ENCODE peak calls at places on chromosome 13, in eight cellular contexts. One of them, this sample, is unnamed.
A peak's percentile ranks its signal among the peaks of the same experiment; 100 is the strongest.

GRCh38 chr13:44474122-44474910 is 100.7 kb downstream of the SERP2 start:
- DNase-seq in CD8-positive, alpha-beta T cell: no peak
- DNase-seq in HFF-Myc: peak; percentile 20
- DNase-seq in endothelial cell: no peak
- DNase-seq in heart left ventricle: no peak
- DNase-seq in progenitor cell of endocrine pancreas: no peak
- DNase-seq in Calu3: peak; percentile 4
- DNase-seq in DND-41: no peak
- DNase-seq in this sample: no peak

GRCh38 chr13:45500492-45501174 is 35.9 kb downstream of the COG3 start:
- DNase-seq in DND-41: no peak
- DNase-seq in heart left ventricle: no peak
- DNase-seq in Calu3: peak; percentile 19
- DNase-seq in CD8-positive, alpha-beta T cell: no peak
- DNase-seq in progenitor cell of endocrine pancreas: no peak
- DNase-seq in HFF-Myc: peak; percentile 67
- DNase-seq in endothelial cell: no peak
- DNase-seq in this sample: peak; percentile 39

GRCh38 chr13:46150134-46150693 is 31.8 kb downstream of the LCP1 start:
- DNase-seq in HFF-Myc: no peak
- DNase-seq in endothelial cell: no peak
- DNase-seq in DND-41: no peak
- DNase-seq in progenitor cell of endocrine pancreas: no peak
- DNase-seq in CD8-positive, alpha-beta T cell: no peak
- DNase-seq in heart left ventricle: no peak
- DNase-seq in Calu3: no peak
- DNase-seq in this sample: no peak

GRCh38 chr13:51538626-51539179 is 45.6 kb upstream of the WDFY2 start:
- DNase-seq in CD8-positive, alpha-beta T cell: no peak
- DNase-seq in endothelial cell: no peak
- DNase-seq in Calu3: no peak
- DNase-seq in HFF-Myc: no peak
- DNase-seq in progenitor cell of endocrine pancreas: no peak
- DNase-seq in DND-41: no peak
- DNase-seq in heart left ventricle: no peak
- DNase-seq in this sample: no peak

GRCh38 chr13:74891610-74892009 is 590.4 kb downstream of the TBC1D4 start:
- DNase-seq in CD8-positive, alpha-beta T cell: no peak
- DNase-seq in heart left ventricle: no peak
- DNase-seq in DND-41: no peak
- DNase-seq in HFF-Myc: peak; percentile 46
- DNase-seq in Calu3: no peak
- DNase-seq in endothelial cell: no peak
- DNase-seq in progenitor cell of endocrine pancreas: no peak
- DNase-seq in this sample: peak; percentile 71

GRCh38 chr13:88248393-88248792 is 577.2 kb downstream of the SLITRK5 start:
- DNase-seq in DND-41: no peak
- DNase-seq in progenitor cell of endocrine pancreas: no peak
- DNase-seq in heart left ventricle: no peak
- DNase-seq in HFF-Myc: no peak
- DNase-seq in endothelial cell: no peak
- DNase-seq in Calu3: no peak
- DNase-seq in CD8-positive, alpha-beta T cell: no peak
- DNase-seq in this sample: no peak

GRCh38 chr13:76225815-76226489 is 589.8 kb downstream of the LMO7 start:
- DNase-seq in Calu3: no peak
- DNase-seq in CD8-positive, alpha-beta T cell: no peak
- DNase-seq in progenitor cell of endocrine pancreas: no peak
- DNase-seq in endothelial cell: no peak
- DNase-seq in HFF-Myc: no peak
- DNase-seq in heart left ventricle: peak; percentile 77
- DNase-seq in DND-41: no peak
- DNase-seq in this sample: no peak

GRCh38 chr13:20387441-20387971 is 138.2 kb downstream of the CRYL1 start:
- DNase-seq in DND-41: no peak
- DNase-seq in progenitor cell of endocrine pancreas: no peak
- DNase-seq in Calu3: no peak
- DNase-seq in CD8-positive, alpha-beta T cell: no peak
- DNase-seq in heart left ventricle: no peak
- DNase-seq in endothelial cell: no peak
- DNase-seq in HFF-Myc: no peak
- DNase-seq in this sample: peak; percentile 98

GRCh38 chr13:105702441-105702840 is 833.0 kb downstream of the EFNB2 start:
- DNase-seq in heart left ventricle: no peak
- DNase-seq in Calu3: no peak
- DNase-seq in endothelial cell: no peak
- DNase-seq in HFF-Myc: no peak
- DNase-seq in progenitor cell of endocrine pancreas: no peak
- DNase-seq in DND-41: no peak
- DNase-seq in CD8-positive, alpha-beta T cell: no peak
- DNase-seq in this sample: no peak

GRCh38 chr13:26497991-26498423 is 59.5 kb upstream of the WASF3 start:
- DNase-seq in heart left ventricle: no peak
- DNase-seq in DND-41: no peak
- DNase-seq in HFF-Myc: no peak
- DNase-seq in endothelial cell: no peak
- DNase-seq in Calu3: no peak
- DNase-seq in CD8-positive, alpha-beta T cell: no peak
- DNase-seq in progenitor cell of endocrine pancreas: no peak
- DNase-seq in this sample: peak; percentile 60

GRCh38 chr13:36313047-36313969 is 15.7 kb upstream of the CCDC169 start:
- DNase-seq in DND-41: no peak
- DNase-seq in heart left ventricle: no peak
- DNase-seq in progenitor cell of endocrine pancreas: no peak
- DNase-seq in HFF-Myc: no peak
- DNase-seq in Calu3: no peak
- DNase-seq in CD8-positive, alpha-beta T cell: no peak
- DNase-seq in endothelial cell: no peak
- DNase-seq in this sample: peak; percentile 63

GRCh38 chr13:32987462-32987861 is 28.8 kb upstream of the KL start:
- DNase-seq in heart left ventricle: no peak
- DNase-seq in CD8-positive, alpha-beta T cell: no peak
- DNase-seq in HFF-Myc: no peak
- DNase-seq in progenitor cell of endocrine pancreas: no peak
- DNase-seq in Calu3: no peak
- DNase-seq in DND-41: no peak
- DNase-seq in endothelial cell: no peak
- DNase-seq in this sample: no peak

GRCh38 chr13:37134411-37135041 is 29.1 kb upstream of the CSNK1A1L start:
- DNase-seq in endothelial cell: no peak
- DNase-seq in Calu3: no peak
- DNase-seq in progenitor cell of endocrine pancreas: no peak
- DNase-seq in HFF-Myc: no peak
- DNase-seq in DND-41: no peak
- DNase-seq in heart left ventricle: no peak
- DNase-seq in CD8-positive, alpha-beta T cell: no peak
- DNase-seq in this sample: no peak

GRCh38 chr13:108950333-108951010 is 321.1 kb downstream of the MYO16 start:
- DNase-seq in DND-41: no peak
- DNase-seq in Calu3: no peak
- DNase-seq in heart left ventricle: no peak
- DNase-seq in endothelial cell: no peak
- DNase-seq in HFF-Myc: no peak
- DNase-seq in CD8-positive, alpha-beta T cell: no peak
- DNase-seq in progenitor cell of endocrine pancreas: no peak
- DNase-seq in this sample: no peak

GRCh38 chr13:52599853-52600603 is 42.2 kb upstream of the HNRNPA1L2 start:
- DNase-seq in DND-41: no peak
- DNase-seq in endothelial cell: peak; percentile 54
- DNase-seq in heart left ventricle: peak; percentile 41
- DNase-seq in CD8-positive, alpha-beta T cell: no peak
- DNase-seq in progenitor cell of endocrine pancreas: peak; percentile 54
- DNase-seq in Calu3: no peak
- DNase-seq in HFF-Myc: no peak
- DNase-seq in this sample: peak; percentile 21

GRCh38 chr13:99356216-99357089 is 49.3 kb upstream of the GPR183 start:
- DNase-seq in heart left ventricle: peak; percentile 52
- DNase-seq in Calu3: no peak
- DNase-seq in CD8-positive, alpha-beta T cell: no peak
- DNase-seq in endothelial cell: no peak
- DNase-seq in HFF-Myc: no peak
- DNase-seq in progenitor cell of endocrine pancreas: no peak
- DNase-seq in DND-41: peak; percentile 35
- DNase-seq in this sample: no peak

GRCh38 chr13:109996404-109996960 is 210.1 kb upstream of the IRS2 start:
- DNase-seq in DND-41: no peak
- DNase-seq in heart left ventricle: no peak
- DNase-seq in Calu3: no peak
- DNase-seq in progenitor cell of endocrine pancreas: no peak
- DNase-seq in CD8-positive, alpha-beta T cell: no peak
- DNase-seq in endothelial cell: no peak
- DNase-seq in HFF-Myc: no peak
- DNase-seq in this sample: no peak

GRCh38 chr13:109998030-109998429 is 211.6 kb upstream of the IRS2 start:
- DNase-seq in HFF-Myc: no peak
- DNase-seq in CD8-positive, alpha-beta T cell: no peak
- DNase-seq in Calu3: no peak
- DNase-seq in DND-41: no peak
- DNase-seq in progenitor cell of endocrine pancreas: no peak
- DNase-seq in endothelial cell: no peak
- DNase-seq in heart left ventricle: no peak
- DNase-seq in this sample: no peak

GRCh38 chr13:110000534-110001345 is 214.4 kb upstream of the IRS2 start:
- DNase-seq in heart left ventricle: no peak
- DNase-seq in endothelial cell: no peak
- DNase-seq in progenitor cell of endocrine pancreas: no peak
- DNase-seq in CD8-positive, alpha-beta T cell: no peak
- DNase-seq in DND-41: no peak
- DNase-seq in Calu3: no peak
- DNase-seq in HFF-Myc: no peak
- DNase-seq in this sample: peak; percentile 26

GRCh38 chr13:109999659-110000533 is 213.5 kb upstream of the IRS2 start:
- DNase-seq in CD8-positive, alpha-beta T cell: no peak
- DNase-seq in Calu3: no peak
- DNase-seq in DND-41: no peak
- DNase-seq in HFF-Myc: no peak
- DNase-seq in heart left ventricle: no peak
- DNase-seq in endothelial cell: no peak
- DNase-seq in progenitor cell of endocrine pancreas: no peak
- DNase-seq in this sample: no peak

DNA sequence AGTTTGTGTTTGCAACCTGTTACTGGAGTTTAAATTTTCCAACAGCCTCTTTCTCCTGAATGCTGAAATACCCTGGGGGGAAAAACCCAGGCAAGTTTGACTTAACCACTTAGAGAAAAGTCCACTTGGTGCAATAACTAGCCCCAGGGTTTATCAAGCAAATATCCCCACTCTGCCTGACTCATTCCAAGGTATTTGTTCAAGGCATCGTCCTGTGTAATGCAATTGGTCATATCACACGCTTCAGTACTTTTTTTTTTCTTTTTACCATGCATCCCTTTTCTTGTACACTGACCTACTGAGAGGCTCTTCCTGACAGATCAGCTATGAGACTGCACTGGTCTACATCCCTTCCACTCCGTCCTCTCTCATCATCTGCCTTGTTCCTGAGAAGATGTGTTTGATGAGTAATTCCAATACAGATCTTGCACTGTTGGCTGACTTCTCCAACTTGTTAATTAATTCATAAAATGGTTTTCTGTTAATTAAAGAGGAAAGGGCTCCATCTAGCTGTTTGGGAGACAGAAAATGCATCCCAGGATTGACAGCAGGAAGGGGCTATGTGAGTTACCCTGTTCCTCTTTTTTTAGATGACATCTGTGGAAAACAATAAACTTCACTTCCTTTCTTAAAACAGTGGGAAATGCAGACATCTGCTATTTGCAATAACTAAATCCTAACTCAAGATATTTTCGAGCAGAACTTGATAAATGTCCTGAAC is 212.6 kb upstream of the IRS2 start:
- DNase-seq in Calu3: no peak
- DNase-seq in CD8-positive, alpha-beta T cell: no peak
- DNase-seq in endothelial cell: no peak
- DNase-seq in HFF-Myc: no peak
- DNase-seq in DND-41: no peak
- DNase-seq in progenitor cell of endocrine pancreas: no peak
- DNase-seq in heart left ventricle: no peak
- DNase-seq in this sample: peak; percentile 96
- TF ChIP-seq CTCF in Calu3: no peak
- TF ChIP-seq CTCF in CD8-positive, alpha-beta T cell: no peak
- TF ChIP-seq CTCF in endothelial cell: no peak
- TF ChIP-seq CTCF in HFF-Myc: no peak
- TF ChIP-seq CTCF in DND-41: peak; percentile 21
- TF ChIP-seq CTCF in progenitor cell of endocrine pancreas: no peak
- TF ChIP-seq CTCF in heart left ventricle: no peak
- TF ChIP-seq CTCF in this sample: no peak

DNA sequence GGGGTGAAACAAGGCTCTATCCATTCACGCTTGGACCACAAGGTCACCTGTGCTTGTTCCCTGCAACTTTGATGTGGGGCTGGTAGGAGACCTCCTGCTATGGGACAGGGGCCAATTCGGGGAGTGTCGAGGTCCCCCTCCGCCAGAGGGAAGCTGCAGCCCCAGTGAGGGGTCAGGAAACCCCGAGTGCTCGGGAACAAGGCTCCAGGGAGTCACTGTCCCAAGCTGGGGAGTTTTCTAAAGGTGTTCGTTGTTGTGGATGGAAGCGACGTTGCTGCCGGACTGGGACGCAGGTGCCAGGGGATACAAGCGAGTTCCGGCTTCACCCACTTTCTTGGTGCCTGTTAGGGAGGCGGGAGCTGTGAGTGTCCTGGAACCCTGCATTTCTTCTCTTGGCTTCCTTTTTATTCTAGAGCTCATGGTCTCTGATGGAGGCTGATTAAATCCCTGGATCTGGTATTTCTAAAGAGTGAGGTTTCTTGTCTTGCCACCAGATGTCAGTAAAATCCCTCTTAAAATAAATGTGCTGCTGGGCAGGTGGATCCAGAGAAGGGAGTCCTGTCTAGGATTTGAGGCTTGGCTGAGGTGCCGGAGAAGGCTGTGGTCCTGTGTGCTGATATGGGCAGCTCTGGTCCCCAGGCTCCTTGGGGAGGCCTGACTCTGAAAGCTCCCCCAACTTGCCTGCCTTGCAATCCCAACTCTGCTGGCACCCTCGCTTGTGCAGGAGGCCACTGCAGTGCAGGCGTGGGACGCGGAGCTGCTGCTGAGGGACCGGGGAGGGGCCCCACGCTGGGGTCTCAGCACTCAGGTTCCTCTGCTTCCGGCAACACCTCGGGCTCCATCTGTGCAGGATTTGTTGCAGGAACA is 153.9 kb downstream of the TEX29 start:
- DNase-seq in Calu3: no peak
- DNase-seq in CD8-positive, alpha-beta T cell: no peak
- DNase-seq in progenitor cell of endocrine pancreas: no peak
- DNase-seq in endothelial cell: peak; percentile 23
- DNase-seq in DND-41: no peak
- DNase-seq in HFF-Myc: peak; percentile 1
- DNase-seq in heart left ventricle: no peak
- DNase-seq in this sample: peak; percentile 40
- TF ChIP-seq CTCF in Calu3: no peak
- TF ChIP-seq CTCF in CD8-positive, alpha-beta T cell: no peak
- TF ChIP-seq CTCF in progenitor cell of endocrine pancreas: peak; percentile 72
- TF ChIP-seq CTCF in endothelial cell: peak; percentile 58
- TF ChIP-seq CTCF in DND-41: peak; percentile 70
- TF ChIP-seq CTCF in HFF-Myc: peak; percentile 24
- TF ChIP-seq CTCF in heart left ventricle: peak; percentile 59
- TF ChIP-seq CTCF in this sample: peak; percentile 23

GRCh38 chr13:38582133-38582532 is 104.7 kb upstream of the FREM2 start:
- DNase-seq in CD8-positive, alpha-beta T cell: no peak
- DNase-seq in DND-41: peak; percentile 11
- DNase-seq in HFF-Myc: no peak
- DNase-seq in heart left ventricle: no peak
- DNase-seq in progenitor cell of endocrine pancreas: no peak
- DNase-seq in endothelial cell: peak; percentile 42
- DNase-seq in Calu3: peak; percentile 34
- DNase-seq in this sample: peak; percentile 49
- TF ChIP-seq CTCF in CD8-positive, alpha-beta T cell: no peak
- TF ChIP-seq CTCF in DND-41: peak; percentile 61
- TF ChIP-seq CTCF in HFF-Myc: peak; percentile 28
- TF ChIP-seq CTCF in heart left ventricle: peak; percentile 41
- TF ChIP-seq CTCF in progenitor cell of endocrine pancreas: peak; percentile 67
- TF ChIP-seq CTCF in endothelial cell: peak; percentile 36
- TF ChIP-seq CTCF in Calu3: peak; percentile 22
- TF ChIP-seq CTCF in this sample: peak; percentile 51

GRCh38 chr13:113002206-113002821 is 33.3 kb downstream of the MCF2L start:
- DNase-seq in HFF-Myc: no peak
- DNase-seq in progenitor cell of endocrine pancreas: no peak
- DNase-seq in Calu3: peak; percentile 33
- DNase-seq in CD8-positive, alpha-beta T cell: no peak
- DNase-seq in endothelial cell: peak; percentile 51
- DNase-seq in heart left ventricle: no peak
- DNase-seq in DND-41: no peak
- DNase-seq in this sample: no peak
- TF ChIP-seq CTCF in HFF-Myc: peak; percentile 10
- TF ChIP-seq CTCF in progenitor cell of endocrine pancreas: peak; percentile 51
- TF ChIP-seq CTCF in Calu3: no peak
- TF ChIP-seq CTCF in CD8-positive, alpha-beta T cell: no peak
- TF ChIP-seq CTCF in endothelial cell: peak; percentile 41
- TF ChIP-seq CTCF in heart left ventricle: peak; percentile 42
- TF ChIP-seq CTCF in DND-41: peak; percentile 34
- TF ChIP-seq CTCF in this sample: no peak